ENCODE peak calls at places on chromosome 1, in four cellular contexts. One of them, this sample, is unnamed.

GRCh38 chr1:34906756-34907155 is 22.7 kb downstream of the DLGAP3 start:
- DNase-seq in stimulated activated CD4-positive, alpha-beta T cell treated with anti-CD3 and anti-CD28 coated beads, Interleukin-4, amount 100 ng/mL, for 1 hour: no peak
- DNase-seq in AG20443: no peak
- DNase-seq in pancreas: no peak
- DNase-seq in this sample: no peak

GRCh38 chr1:18175530-18176377 is 68.2 kb downstream of the IGSF21 start:
- DNase-seq in stimulated activated CD4-positive, alpha-beta T cell treated with anti-CD3 and anti-CD28 coated beads, Interleukin-4, amount 100 ng/mL, for 1 hour: no peak
- DNase-seq in AG20443: no peak
- DNase-seq in pancreas: no peak
- DNase-seq in this sample: no peak

GRCh38 chr1:206540044-206540758 is 32.9 kb downstream of the RASSF5 start:
- DNase-seq in stimulated activated CD4-positive, alpha-beta T cell treated with anti-CD3 and anti-CD28 coated beads, Interleukin-4, amount 100 ng/mL, for 1 hour: no peak
- DNase-seq in AG20443: peak
- DNase-seq in pancreas: peak
- DNase-seq in this sample: no peak

GRCh38 chr1:19918057-19918456 is 5.4 kb downstream of the PLA2G2E start:
- DNase-seq in stimulated activated CD4-positive, alpha-beta T cell treated with anti-CD3 and anti-CD28 coated beads, Interleukin-4, amount 100 ng/mL, for 1 hour: peak
- DNase-seq in AG20443: peak
- DNase-seq in pancreas: peak
- DNase-seq in this sample: peak

GRCh38 chr1:201761871-201762270 is 67.1 kb upstream of the IPO9 start:
- DNase-seq in stimulated activated CD4-positive, alpha-beta T cell treated with anti-CD3 and anti-CD28 coated beads, Interleukin-4, amount 100 ng/mL, for 1 hour: no peak
- DNase-seq in AG20443: no peak
- DNase-seq in pancreas: no peak
- DNase-seq in this sample: no peak

GRCh38 chr1:205256956-205257615 is 29.3 kb downstream of the TMCC2 start:
- DNase-seq in stimulated activated CD4-positive, alpha-beta T cell treated with anti-CD3 and anti-CD28 coated beads, Interleukin-4, amount 100 ng/mL, for 1 hour: no peak
- DNase-seq in AG20443: no peak
- DNase-seq in pancreas: no peak
- DNase-seq in this sample: no peak

GRCh38 chr1:13781907-13782633 is 82.1 kb downstream of the PRDM2 start:
- DNase-seq in stimulated activated CD4-positive, alpha-beta T cell treated with anti-CD3 and anti-CD28 coated beads, Interleukin-4, amount 100 ng/mL, for 1 hour: no peak
- DNase-seq in AG20443: peak
- DNase-seq in pancreas: no peak
- DNase-seq in this sample: no peak

GRCh38 chr1:70779571-70779970 is 268.0 kb downstream of the PTGER3 start:
- DNase-seq in stimulated activated CD4-positive, alpha-beta T cell treated with anti-CD3 and anti-CD28 coated beads, Interleukin-4, amount 100 ng/mL, for 1 hour: no peak
- DNase-seq in AG20443: peak
- DNase-seq in pancreas: no peak
- DNase-seq in this sample: no peak

GRCh38 chr1:42385283-42385682 is 4.7 kb downstream of the RIMKLA start:
- DNase-seq in stimulated activated CD4-positive, alpha-beta T cell treated with anti-CD3 and anti-CD28 coated beads, Interleukin-4, amount 100 ng/mL, for 1 hour: no peak
- DNase-seq in AG20443: no peak
- DNase-seq in pancreas: no peak
- DNase-seq in this sample: no peak

This sample was measured in activated T-cell treated with anti-CD3 and anti-CD28 coated beads, Interleukin-2, amount 50 U/mL, for 4 hours.